ENCODE peak calls at places on chromosomes 16 and 17, in seven cellular contexts. J is HTR-8/SVneo; P is ELR; E is iPS DF 19.7; W is naive thymus-derived CD4-positive, alpha-beta T cell; S is Ammon's horn; D is Peyer's patch. H is an unnamed sample.

GRCh38 chr16:59887856-59888255 is 1153.7 kb upstream of the GOT2 start:
- DNase-seq in J (no peak), P (peak; percentile 33), E (no peak), W (no peak), S (no peak), D (no peak), H (no peak)

GRCh38 chr16:84482001-84482891 is 22.2 kb downstream of the MEAK7 start:
- DNase-seq in J (no peak), P (no peak), E (no peak), W (peak; percentile 16), S (peak; percentile 33), D (no peak), H (no peak)

GRCh38 chr17:69581061-69581955 is 166.8 kb downstream of the MAP2K6 start:
- DNase-seq in J (no peak), P (no peak), E (no peak), W (no peak), S (no peak), D (peak; percentile 54), H (no peak)

GRCh38 chr17:60086822-60087591 is 8.3 kb upstream of the HEATR6 start:
- DNase-seq in J (no peak), P (peak; percentile 76), E (no peak), W (no peak), S (no peak), D (no peak), H (no peak)

GRCh38 chr16:31477220-31478216 is 5.4 kb upstream of the SLC5A2 start:
- DNase-seq in J (no peak), P (no peak), E (no peak), W (peak; percentile 40), S (no peak), D (peak; percentile 90), H (no peak)

GRCh38 chr17:72404872-72405271 is 284.1 kb downstream of the SOX9 start:
- DNase-seq in J (no peak), P (peak; percentile 62), E (no peak), W (no peak), S (no peak), D (no peak), H (no peak)

GRCh38 chr17:16911141-16911937 is 60.6 kb downstream of the TNFRSF13B start:
- DNase-seq in J (no peak), P (no peak), E (no peak), W (peak; percentile 15), S (peak; percentile 56), D (peak; percentile 44), H (no peak)

GRCh38 chr17:17102176-17102575 is 59.9 kb downstream of the MPRIP start:
- DNase-seq in J (no peak), P (no peak), E (no peak), W (no peak), S (no peak), D (no peak), H (no peak)

GRCh38 chr16:13055480-13055879 is 154.1 kb downstream of the SHISA9 start:
- DNase-seq in J (no peak), P (no peak), E (no peak), W (no peak), S (no peak), D (no peak), H (no peak)

GRCh38 chr16:89291355-89291754 is 73.9 kb downstream of the ZNF778 start:
- DNase-seq in J (no peak), P (no peak), E (no peak), W (no peak), S (no peak), D (no peak), H (no peak)

GRCh38 chr16:73058221-73058615 is 10.3 kb upstream of the ZFHX3 start:
- DNase-seq in J (peak; percentile 31), P (peak; percentile 66), E (no peak), W (peak; percentile 55), S (no peak), D (peak; percentile 70), H (no peak)

GRCh38 chr17:70984873-70985272 is 815.5 kb downstream of the KCNJ2 start:
- DNase-seq in J (no peak), P (no peak), E (no peak), W (no peak), S (no peak), D (no peak), H (no peak)

GRCh38 chr17:50056217-50056960 is 479 bp downstream of the ITGA3 start:
- DNase-seq in J (no peak), P (peak; percentile 79), E (no peak), W (peak; percentile 67), S (peak; percentile 60), D (peak; percentile 81), H (no peak)

GRCh38 chr16:87043273-87044030 is 273.7 kb downstream of the C16orf95 start:
- DNase-seq in J (no peak), P (no peak), E (no peak), W (no peak), S (peak; percentile 47), D (no peak), H (no peak)

GRCh38 chr17:17837380-17837821 is 615 bp upstream of the SREBF1 start:
- DNase-seq in J (no peak), P (peak; percentile 74), E (peak; percentile 63), W (no peak), S (no peak), D (no peak), H (peak; percentile 67)

GRCh38 chr16:46620265-46621005 is 744 bp downstream of the SHCBP1 start:
- DNase-seq in J (peak; percentile 7), P (peak; percentile 68), E (no peak), W (no peak), S (no peak), D (no peak), H (no peak)

GRCh38 chr16:67326472-67327309 is at the start of the genes KCTD19 and LRRC36:
- DNase-seq in J (peak; percentile 80), P (peak; percentile 67), E (peak; percentile 67), W (peak; percentile 73), S (no peak), D (peak; percentile 79), H (no peak)

GRCh38 chr16:46745594-46745993 is 2.5 kb downstream of the MYLK3 start:
- DNase-seq in J (no peak), P (no peak), E (no peak), W (no peak), S (no peak), D (no peak), H (no peak)

H was measured in tibial nerve.